ENCODE peak calls at places on chromosomes 4 and X, in five cellular contexts. X is HFF-Myc; E is NCI-H2081; F is stimulated activated CD4-positive, alpha-beta T cell treated with anti-CD3 and anti-CD28 coated beads, Interleukin-2, amount 100 ng/mL, for 48 hours; Y is stimulated activated CD8-positive, alpha-beta memory T cell treated with anti-CD3 and anti-CD28 coated beads, Interleukin-2, amount 100 ng/mL, for 48 hours. N is an unnamed sample.

GRCh38 chrX:37871626-37872302 is 24.4 kb upstream of the DYNLT3 start:
- DNase-seq in X (peak; percentile 35), E (no peak), F (no peak), Y (no peak), N (no peak)

GRCh38 chr4:1206299-1207156 is 34.1 kb upstream of the SPON2 start:
- DNase-seq in X (no peak), E (no peak), F (no peak), Y (no peak), N (peak; percentile 86)

GRCh38 chr4:137212601-137213000 is 319.7 kb downstream of the PCDH18 start:
- DNase-seq in X (no peak), E (no peak), F (no peak), Y (no peak), N (no peak)

GRCh38 chr4:141350122-141350904 is 129.6 kb downstream of the ZNF330 start:
- DNase-seq in X (peak; percentile 66), E (peak; percentile 79), F (no peak), Y (no peak), N (no peak)

GRCh38 chr4:54063737-54064316 is 578 bp downstream of the CHIC2 start:
- DNase-seq in X (no peak), E (peak; percentile 10), F (peak; percentile 9), Y (no peak), N (no peak)

GRCh38 chrX:14676431-14676830 is 147.1 kb downstream of the GLRA2 start:
- DNase-seq in X (no peak), E (no peak), F (no peak), Y (no peak), N (no peak)

GRCh38 chrX:69285881-69286545 is 120.8 kb upstream of the PJA1 start:
- DNase-seq in X (no peak), E (peak; percentile 2), F (peak; percentile 39), Y (peak; percentile 54), N (no peak)

GRCh38 chrX:134692990-134693389 is 34.7 kb upstream of the PLAC1 start:
- DNase-seq in X (no peak), E (no peak), F (no peak), Y (no peak), N (no peak)

GRCh38 chrX:94058728-94059382 is 384.8 kb downstream of the FAM133A start:
- DNase-seq in X (no peak), E (peak; percentile 57), F (peak; percentile 0), Y (no peak), N (no peak)

GRCh38 chr4:25523405-25523804 is 132.2 kb upstream of the SLC34A2 start:
- DNase-seq in X (no peak), E (no peak), F (no peak), Y (no peak), N (no peak)

GRCh38 chr4:134510544-134510943 is 309.0 kb upstream of the PABPC4L start:
- DNase-seq in X (no peak), E (no peak), F (no peak), Y (no peak), N (no peak)

GRCh38 chr4:31995943-31996901 is 1276.1 kb downstream of the PCDH7 start:
- DNase-seq in X (no peak), E (no peak), F (no peak), Y (no peak), N (no peak)

GRCh38 chr4:183987987-183988392 is 82.9 kb downstream of the STOX2 start:
- DNase-seq in X (peak; percentile 31), E (peak; percentile 5), F (no peak), Y (no peak), N (no peak)

GRCh38 chr4:181870326-181870725 is 372.9 kb upstream of the TENM3 start:
- DNase-seq in X (no peak), E (no peak), F (no peak), Y (no peak), N (no peak)

GRCh38 chrX:155434906-155435743 is 23.3 kb downstream of the F8A3 start:
- DNase-seq in X (no peak), E (no peak), F (no peak), Y (no peak), N (no peak)

GRCh38 chr4:17013382-17014006 is 115.0 kb upstream of the LDB2 start:
- DNase-seq in X (no peak), E (no peak), F (no peak), Y (no peak), N (no peak)

GRCh38 chr4:47562297-47562696 is 77.2 kb downstream of the ATP10D start:
- DNase-seq in X (no peak), E (no peak), F (no peak), Y (no peak), N (no peak)

GRCh38 chrX:22800360-22800759 is 199.4 kb upstream of the DDX53 start:
- DNase-seq in X (peak; percentile 50), E (no peak), F (no peak), Y (no peak), N (no peak)

GRCh38 chr4:175813841-175814240 is 1.8 kb upstream of the GPM6A start:
- DNase-seq in X (no peak), E (peak; percentile 17), F (no peak), Y (no peak), N (no peak)

GRCh38 chrX:2243913-2244460 is 256.8 kb downstream of the DHRSX start:
- DNase-seq in X (peak; percentile 80), E (no peak), F (no peak), Y (no peak), N (no peak)

GRCh38 chrX:125713633-125714032 is 394.0 kb downstream of the TEX13C start:
- DNase-seq in X (no peak), E (no peak), F (no peak), Y (no peak), N (peak; percentile 79)

GRCh38 chrX:123720486-123720885 is 12.4 kb downstream of the THOC2 start:
- DNase-seq in X (no peak), E (no peak), F (no peak), Y (no peak), N (no peak)

GRCh38 chr4:99033956-99034355 is 38.4 kb downstream of the METAP1 start:
- DNase-seq in X (no peak), E (no peak), F (no peak), Y (no peak), N (no peak)

GRCh38 chrX:133468081-133468480 is 52.8 kb upstream of the GPC4 start:
- DNase-seq in X (no peak), E (no peak), F (no peak), Y (no peak), N (no peak)

GRCh38 chr4:99763635-99764101 is 53.0 kb upstream of the DAPP1 start:
- DNase-seq in X (peak; percentile 45), E (no peak), F (no peak), Y (no peak), N (no peak)

GRCh38 chrX:50691820-50692219 is 122.2 kb downstream of the SHROOM4 start:
- DNase-seq in X (peak; percentile 5), E (peak; percentile 47), F (no peak), Y (no peak), N (no peak)

GRCh38 chr4:69092980-69093568 is 3.2 kb upstream of the UGT2B7 start:
- DNase-seq in X (no peak), E (no peak), F (no peak), Y (no peak), N (no peak)

GRCh38 chr4:19213388-19213787 is 1038.3 kb upstream of the SLIT2 start:
- DNase-seq in X (no peak), E (no peak), F (no peak), Y (no peak), N (no peak)

GRCh38 chr4:155232432-155232831 is 24.0 kb downstream of the NPY2R start:
- DNase-seq in X (no peak), E (no peak), F (no peak), Y (no peak), N (no peak)

GRCh38 chrX:77900688-77901087 is 1.4 kb downstream of the COX7B start:
- DNase-seq in X (no peak), E (no peak), F (no peak), Y (no peak), N (no peak)

GRCh38 chrX:41670108-41670507 is 18.7 kb upstream of the GPR34 start:
- DNase-seq in X (no peak), E (no peak), F (no peak), Y (no peak), N (no peak)

GRCh38 chr4:37555324-37555723 is 130.9 kb downstream of the RELL1 start:
- DNase-seq in X (no peak), E (no peak), F (no peak), Y (no peak), N (no peak)

GRCh38 chrX:47831788-47832187 is 4.9 kb upstream of the ZNF81 start:
- DNase-seq in X (no peak), E (peak; percentile 53), F (peak; percentile 28), Y (peak; percentile 18), N (no peak)